ENCODE peak calls at places on chromosome 4, in four cellular contexts. V is IMR-90, R is Peyer's patch, N is HCT116. W is an unnamed sample.
A peak's percentile ranks its signal among the peaks of the same experiment; 100 is the strongest.

GRCh38 chr4:168511780-168512467 is 15.1 kb downstream of the PALLD start:
- DNase-seq in R (peak; percentile 20), V (no peak), N (no peak), W (no peak)

GRCh38 chr4:165921546-165921945 is 48.5 kb downstream of the TLL1 start:
- DNase-seq in N (no peak), R (no peak), V (no peak), W (no peak)

GRCh38 chr4:73693816-73694215 is 46.6 kb upstream of the CXCL8 start:
- DNase-seq in V (no peak), N (no peak), R (no peak), W (no peak)

GRCh38 chr4:143424276-143424675 is 87.6 kb downstream of the GAB1 start:
- DNase-seq in V (peak; percentile 82), N (no peak), R (no peak), W (no peak)

GRCh38 chr4:5870701-5871100 is 22.2 kb downstream of the CRMP1 start:
- DNase-seq in R (no peak), V (no peak), N (no peak), W (no peak)

GRCh38 chr4:95504488-95504887 is 44.3 kb downstream of the UNC5C start:
- DNase-seq in V (no peak), N (no peak), R (no peak), W (no peak)

GRCh38 chr4:120857312-120857711 is 65.2 kb downstream of the PRDM5 start:
- DNase-seq in N (no peak), V (peak; percentile 52), R (no peak), W (no peak)

GRCh38 chr4:53055716-53056413 is 193.7 kb downstream of the RASL11B start:
- DNase-seq in R (no peak), N (no peak), V (no peak), W (no peak)

GRCh38 chr4:73620115-73620792 is at the start of gene RASSF6:
- DNase-seq in N (peak; percentile 55), V (no peak), R (peak; percentile 73), W (no peak)

GRCh38 chr4:11496313-11496956 is 67.7 kb upstream of the HS3ST1 start:
- DNase-seq in V (peak; percentile 15), N (no peak), R (no peak), W (no peak)

GRCh38 chr4:5125326-5125725 is 74.0 kb downstream of the STK32B start:
- DNase-seq in N (no peak), R (no peak), V (no peak), W (no peak)

GRCh38 chr4:183905081-183905592 is at the start of gene STOX2:
- DNase-seq in N (no peak), R (no peak), V (peak; percentile 55), W (no peak)

GRCh38 chr4:8472166-8472688 is 31.6 kb downstream of the TRMT44 start:
- DNase-seq in R (no peak), N (no peak), V (no peak), W (no peak)

GRCh38 chr4:118799235-118799932 is 36.5 kb downstream of the SEC24D start:
- DNase-seq in N (no peak), R (no peak), V (no peak), W (no peak)

GRCh38 chr4:89283226-89283974 is 24.2 kb downstream of the GPRIN3 start:
- DNase-seq in R (peak; percentile 43), N (no peak), V (no peak), W (no peak)

GRCh38 chr4:142274137-142274536 is 572.0 kb downstream of the INPP4B start:
- DNase-seq in V (peak; percentile 94), R (no peak), N (no peak), W (no peak)

GRCh38 chr4:155572106-155572703 is 94.4 kb upstream of the GUCY1A1 start:
- DNase-seq in R (no peak), N (no peak), V (peak; percentile 17), W (no peak)

GRCh38 chr4:13678186-13678924 is 50.8 kb upstream of the BOD1L1 start:
- DNase-seq in R (no peak), V (no peak), N (no peak), W (no peak)

GRCh38 chr4:171473155-171473554 is 340.0 kb upstream of the GALNTL6 start:
- DNase-seq in V (no peak), N (no peak), R (no peak), W (no peak)

GRCh38 chr4:121698119-121698732 is 1.4 kb upstream of the ANXA5 start:
- DNase-seq in R (no peak), V (no peak), N (no peak), W (no peak)

GRCh38 chr4:158756588-158756987 is 12.2 kb upstream of the FNIP2 start:
- DNase-seq in R (no peak), V (no peak), N (no peak), W (no peak)

GRCh38 chr4:98794565-98795205 is 134.2 kb downstream of the EIF4E start:
- DNase-seq in N (no peak), R (no peak), V (peak; percentile 73), W (no peak)

GRCh38 chr4:177964693-177965168 is 522.5 kb upstream of the AGA start:
- DNase-seq in R (no peak), N (no peak), V (peak; percentile 51), W (no peak)

GRCh38 chr4:176988226-176988625 is 195.5 kb upstream of the VEGFC start:
- DNase-seq in N (peak; percentile 61), R (no peak), V (peak; percentile 99), W (no peak)

GRCh38 chr4:81032174-81032551 is 1.7 kb downstream of the BMP3 start:
- DNase-seq in R (no peak), V (no peak), N (no peak), W (no peak)

GRCh38 chr4:130029442-130029841 is 933.5 kb downstream of the C4orf33 start:
- DNase-seq in N (no peak), R (no peak), V (no peak), W (no peak)

GRCh38 chr4:66034671-66035070 is 364.4 kb upstream of the EPHA5 start:
- DNase-seq in N (no peak), V (no peak), R (no peak), W (no peak)

GRCh38 chr4:66569228-66569627 is 898.9 kb upstream of the EPHA5 start:
- DNase-seq in V (no peak), N (no peak), R (no peak), W (no peak)

GRCh38 chr4:124846306-124846705 is 133.8 kb upstream of the ANKRD50 start:
- DNase-seq in V (no peak), N (no peak), R (no peak), W (no peak)

GRCh38 chr4:37728064-37728463 is 41.9 kb upstream of the RELL1 start:
- DNase-seq in R (no peak), N (no peak), V (no peak), W (no peak)

GRCh38 chr4:107736924-107737448 is 17.0 kb upstream of the PAPSS1 start:
- DNase-seq in V (peak; percentile 57), N (peak; percentile 44), R (no peak), W (no peak)

GRCh38 chr4:55255171-55255570 is 90.9 kb upstream of the SRD5A3 start:
- DNase-seq in R (no peak), N (no peak), V (peak; percentile 42), W (no peak)

GRCh38 chr4:173243321-173243720 is 74.7 kb downstream of the GALNT7 start:
- DNase-seq in V (peak; percentile 88), N (no peak), R (no peak), W (no peak)

GRCh38 chr4:109432203-109432602 is 1.4 kb upstream of the SEC24B start:
- DNase-seq in V (no peak), R (no peak), N (no peak), W (no peak)
- H3K4me3 ChIP-seq in V (no peak overlapping the region), R (no peak overlapping the region), N (peak overlapping the region; percentile 89), W (no peak overlapping the region)

GRCh38 chr4:150280081-150280950 is 202.1 kb downstream of the DCLK2 start:
- DNase-seq in V (peak; percentile 86), N (no peak), R (no peak), W (no peak)
- H3K27ac ChIP-seq in V (peak overlapping the region; percentile 91), N (no peak overlapping the region), R (no peak overlapping the region), W (no peak overlapping the region)

GRCh38 chr4:1250527-1250812 is 1.5 kb upstream of the CTBP1 start:
- DNase-seq in R (no peak), V (no peak), N (no peak), W (no peak)

GRCh38 chr4:1250921-1251772 is 2.2 kb upstream of the CTBP1 start:
- DNase-seq in R (no peak), V (no peak), N (no peak), W (no peak)

GRCh38 chr4:1249148-1249730 is 309 bp upstream of the CTBP1 start:
- DNase-seq in R (peak; percentile 84), V (peak; percentile 86), N (peak; percentile 64), W (peak; percentile 80)

GRCh38 chr4:1248262-1249147 is at the start of gene CTBP1:
- DNase-seq in V (peak; percentile 83), R (peak; percentile 76), N (peak; percentile 59), W (no peak)

GRCh38 chr4:1249731-1250526 is 999 bp upstream of the CTBP1 start:
- DNase-seq in R (no peak), N (no peak), V (no peak), W (peak; percentile 93)
- TF ChIP-seq POLR2A in R (no peak), N (no peak), V (no peak), W (no peak)

GRCh38 chr4:3491681-3492405 is 28.7 kb downstream of the DOK7 start:
- DNase-seq in N (no peak), V (peak; percentile 55), R (no peak), W (no peak)

GRCh38 chr4:3494501-3494900 is 31.4 kb downstream of the DOK7 start:
- DNase-seq in R (no peak), N (no peak), V (no peak), W (no peak)

GRCh38 chr4:3495341-3495975 is 32.4 kb downstream of the DOK7 start:
- DNase-seq in R (no peak), N (no peak), V (no peak), W (no peak)

GRCh38 chr4:3493720-3494492 is 30.8 kb downstream of the DOK7 start:
- DNase-seq in V (no peak), N (no peak), R (no peak), W (no peak)

GRCh38 chr4:3492741-3493719 is 29.9 kb downstream of the DOK7 start:
- DNase-seq in N (no peak), R (no peak), V (peak; percentile 52), W (no peak)
- H3K4me3 ChIP-seq in N (no peak overlapping the region), R (no peak overlapping the region), V (no peak overlapping the region), W (no peak overlapping the region)

GRCh38 chr4:2713337-2713736 is 42.8 kb downstream of the TNIP2 start:
- DNase-seq in N (no peak), R (no peak), V (no peak), W (no peak)

GRCh38 chr4:2715426-2715825 is 40.7 kb downstream of the TNIP2 start:
- DNase-seq in N (no peak), V (no peak), R (no peak), W (no peak)

GRCh38 chr4:2712261-2712842 is 43.8 kb downstream of the TNIP2 start:
- DNase-seq in N (peak; percentile 22), V (no peak), R (no peak), W (no peak)

GRCh38 chr4:2714918-2715317 is 41.2 kb downstream of the TNIP2 start:
- DNase-seq in V (no peak), N (no peak), R (no peak), W (no peak)

GRCh38 chr4:2714071-2714770 is 41.9 kb downstream of the TNIP2 start:
- DNase-seq in V (peak; percentile 71), R (no peak), N (no peak), W (no peak)
- H3K27ac ChIP-seq in V (no peak overlapping the region), R (no peak overlapping the region), N (no peak overlapping the region), W (peak overlapping the region; percentile 29)

GRCh38 chr4:40195182-40196177 is 1.4 kb upstream of the RHOH start:
- DNase-seq in R (no peak), N (no peak), V (no peak), W (peak; percentile 52)
- TF ChIP-seq POLR2A in R (no peak), N (no peak), V (no peak), W (no peak)

GRCh38 chr4:185213341-185213740 is 3.9 kb downstream of the SNX25 start:
- DNase-seq in R (no peak), N (no peak), V (no peak), W (no peak)
- H3K4me3 ChIP-seq in R (no peak overlapping the region), N (no peak overlapping the region), V (no peak overlapping the region), W (no peak overlapping the region)